ENCODE peak calls at places on chromosomes 2 and 18, in six cellular contexts. W, C, L, P, V and N are unnamed samples.

GRCh38 chr18:57220485-57220884 is 73.6 kb downstream of the BOD1L2 start:
- DNase-seq in V (no peak), C (no peak), L (no peak), W (peak), P (no peak), N (no peak)

GRCh38 chr2:137862651-137863050 is 101.6 kb upstream of the HNMT start:
- DNase-seq in V (no peak), C (no peak), L (no peak), W (peak), P (no peak), N (no peak)

GRCh38 chr2:161104054-161104553 is 56.1 kb upstream of the TANK start:
- DNase-seq in W (no peak), V (no peak), L (no peak), C (no peak), P (no peak), N (no peak)

GRCh38 chr2:191554240-191554639 is 123.7 kb upstream of the NABP1 start:
- DNase-seq in W (no peak), C (no peak), V (no peak), P (no peak), L (no peak), N (no peak)

GRCh38 chr18:63897072-63897471 is 9.6 kb downstream of the SERPINB2 start:
- DNase-seq in L (no peak), W (no peak), V (no peak), C (no peak), P (no peak), N (no peak)

GRCh38 chr2:211722928-211723327 is 815.7 kb downstream of the ERBB4 start:
- DNase-seq in V (no peak), L (no peak), W (no peak), P (no peak), C (no peak), N (no peak)

GRCh38 chr18:31354990-31355389 is 21.6 kb upstream of the DSG4 start:
- DNase-seq in W (no peak), V (no peak), L (no peak), C (no peak), P (no peak), N (no peak)

GRCh38 chr2:29174937-29175336 is 59.7 kb downstream of the CLIP4 start:
- DNase-seq in P (no peak), W (peak), V (no peak), C (no peak), L (no peak), N (peak)

GRCh38 chr2:17030070-17030469 is 364.4 kb upstream of the CYRIA start:
- DNase-seq in L (no peak), W (no peak), P (no peak), V (no peak), C (no peak), N (no peak)

GRCh38 chr18:70464343-70465114 is 175.7 kb downstream of the SOCS6 start:
- DNase-seq in V (peak), P (peak), W (peak), C (peak), L (no peak), N (peak)

GRCh38 chr2:185242462-185242861 is 496.1 kb upstream of the FSIP2 start:
- DNase-seq in C (no peak), W (no peak), L (no peak), V (no peak), P (no peak), N (no peak)

GRCh38 chr2:234840336-234840735 is 111.5 kb upstream of the SH3BP4 start:
- DNase-seq in V (peak), W (peak), L (no peak), C (no peak), P (peak), N (no peak)

GRCh38 chr2:186704897-186705296 is 11.0 kb downstream of the FAM171B start:
- DNase-seq in L (no peak), P (no peak), W (no peak), V (no peak), C (no peak), N (no peak)

GRCh38 chr18:48629730-48630324 is 91.0 kb downstream of the CTIF start:
- DNase-seq in C (no peak), W (no peak), V (peak), L (no peak), P (no peak), N (no peak)

GRCh38 chr2:499726-500125 is 177.5 kb downstream of the TMEM18 start:
- DNase-seq in C (no peak), W (no peak), V (no peak), P (no peak), L (no peak), N (no peak)

GRCh38 chr2:72139871-72140620 is 7.6 kb downstream of the CYP26B1 start:
- DNase-seq in C (no peak), W (no peak), L (no peak), P (no peak), V (no peak), N (no peak)

GRCh38 chr2:172839446-172839845 is 103.8 kb downstream of the RAPGEF4 start:
- DNase-seq in L (no peak), C (no peak), W (no peak), V (no peak), P (no peak), N (no peak)

GRCh38 chr2:37855283-37856041 is 69.6 kb upstream of the RMDN2 start:
- DNase-seq in C (peak), W (no peak), P (no peak), L (no peak), V (peak), N (no peak)

GRCh38 chr2:147173186-147173575 is 671.6 kb upstream of the ACVR2A start:
- DNase-seq in L (no peak), V (peak), P (no peak), C (no peak), W (no peak), N (no peak)

GRCh38 chr18:79339094-79339908 is 56.4 kb upstream of the NFATC1 start:
- DNase-seq in C (no peak), V (no peak), P (no peak), W (no peak), L (no peak), N (no peak)

GRCh38 chr2:9709539-9710285 is 78.9 kb upstream of the YWHAQ start:
- DNase-seq in C (no peak), W (no peak), P (no peak), L (no peak), V (no peak), N (no peak)

GRCh38 chr2:176130153-176130916 is 830 bp downstream of the HOXD8 start:
- DNase-seq in P (peak), C (no peak), V (no peak), W (peak), L (peak), N (peak)

GRCh38 chr2:174341995-174342571 is 7.3 kb downstream of the SP9 start:
- DNase-seq in P (no peak), W (peak), C (no peak), L (no peak), V (no peak), N (no peak)

GRCh38 chr2:85393836-85394235 is 16.3 kb downstream of the CAPG start:
- DNase-seq in W (no peak), C (no peak), V (no peak), L (no peak), P (no peak), N (no peak)

GRCh38 chr2:197179744-197180498 is 130.7 kb downstream of the ANKRD44 start:
- DNase-seq in V (peak), L (no peak), C (no peak), P (no peak), W (no peak), N (no peak)

GRCh38 chr2:99550368-99550767 is 60.6 kb upstream of the REV1 start:
- DNase-seq in P (no peak), W (no peak), C (no peak), L (no peak), V (no peak), N (no peak)

GRCh38 chr2:8754056-8754790 is 72.4 kb downstream of the ID2 start:
- DNase-seq in V (peak), L (no peak), W (no peak), C (peak), P (no peak), N (no peak)

GRCh38 chr2:112137516-112138142 is 556 bp upstream of the FBLN7 start:
- DNase-seq in W (no peak), C (no peak), V (peak), L (no peak), P (no peak), N (peak)

GRCh38 chr2:115369380-115369779 is 926.9 kb downstream of the DPP10 start:
- DNase-seq in L (no peak), V (no peak), P (no peak), C (no peak), W (no peak), N (no peak)

GRCh38 chr2:165791811-165792454 is 2.1 kb downstream of the GALNT3 start:
- DNase-seq in V (peak), L (no peak), W (no peak), P (no peak), C (no peak), N (no peak)

GRCh38 chr2:129738799-129739198 is 240.7 kb upstream of the RAB6C start:
- DNase-seq in P (no peak), W (no peak), V (no peak), L (no peak), C (no peak), N (no peak)

GRCh38 chr2:74198461-74199274 is at the start of gene MTHFD2:
- DNase-seq in V (peak), W (peak), L (peak), P (peak), C (peak), N (peak)

GRCh38 chr2:204260162-204260877 is 285.0 kb upstream of the PARD3B start:
- DNase-seq in V (peak), C (peak), P (peak), L (no peak), W (peak), N (peak)

GRCh38 chr2:65749549-65749948 is 317.1 kb upstream of the SPRED2 start:
- DNase-seq in C (no peak), P (no peak), W (no peak), V (peak), L (no peak), N (no peak)

GRCh38 chr18:5103693-5104092 is 93.4 kb downstream of the AKAIN1 start:
- DNase-seq in C (no peak), L (no peak), P (no peak), V (no peak), W (no peak), N (no peak)

GRCh38 chr2:67394734-67395133 is 2.4 kb upstream of the ETAA1 start:
- DNase-seq in P (no peak), C (no peak), V (peak), W (no peak), L (no peak), N (no peak)

GRCh38 chr2:164061129-164061746 is 325.4 kb upstream of the FIGN start:
- DNase-seq in P (no peak), V (peak), L (no peak), C (peak), W (peak), N (no peak)

GRCh38 chr2:217798191-217798590 is 204.6 kb downstream of the TNS1 start:
- DNase-seq in V (no peak), P (no peak), W (no peak), C (no peak), L (no peak), N (no peak)